ENCODE peak calls at places on chromosomes 4 and X, in five cellular contexts. G, C, V, E and R are unnamed samples.

GRCh38 chrX:69093960-69094935 is 71.0 kb downstream of the PJA1 start:
- DNase-seq in G (no peak), C (peak; percentile 48), V (peak; percentile 28), E (no peak), R (peak; percentile 59)

GRCh38 chrX:14712096-14712495 is 160.8 kb downstream of the FANCB start:
- DNase-seq in G (no peak), C (no peak), V (no peak), E (no peak), R (no peak)

GRCh38 chr4:138981930-138982390 is 33.6 kb upstream of the NOCT start:
- DNase-seq in G (no peak), C (no peak), V (peak; percentile 44), E (no peak), R (no peak)

GRCh38 chr4:8215641-8216442 is 16.8 kb downstream of the SH3TC1 start:
- DNase-seq in G (no peak), C (no peak), V (no peak), E (no peak), R (no peak)

GRCh38 chr4:2534904-2535385 is 1.5 kb upstream of the FAM193A start:
- DNase-seq in G (no peak), C (no peak), V (no peak), E (no peak), R (no peak)

GRCh38 chr4:87565746-87566145 is 36.6 kb upstream of the SPARCL1 start:
- DNase-seq in G (no peak), C (no peak), V (no peak), E (no peak), R (no peak)

GRCh38 chrX:119880552-119881437 is 9.2 kb downstream of the NDUFA1 start:
- DNase-seq in G (no peak), C (no peak), V (no peak), E (no peak), R (no peak)

GRCh38 chr4:73862357-73862756 is 6.8 kb upstream of the CXCL1 start:
- DNase-seq in G (no peak), C (no peak), V (no peak), E (no peak), R (no peak)

GRCh38 chr4:78222575-78223186 is 165.6 kb downstream of the FRAS1 start:
- DNase-seq in G (no peak), C (no peak), V (no peak), E (no peak), R (no peak)

GRCh38 chr4:133150643-133151300 is 1.7 kb downstream of the PCDH10 start:
- DNase-seq in G (no peak), C (no peak), V (no peak), E (peak; percentile 68), R (no peak)

GRCh38 chr4:53455766-53456165 is 78.3 kb downstream of the FIP1L1 start:
- DNase-seq in G (no peak), C (no peak), V (no peak), E (no peak), R (no peak)

GRCh38 chr4:3254302-3255131 is 5.6 kb downstream of the MSANTD1 start:
- DNase-seq in G (peak; percentile 47), C (no peak), V (no peak), E (no peak), R (peak; percentile 57)

GRCh38 chr4:132016703-132017102 is 1132.4 kb upstream of the PCDH10 start:
- DNase-seq in G (no peak), C (no peak), V (no peak), E (no peak), R (no peak)

GRCh38 chr4:153233761-153234371 is 29.6 kb downstream of the TRIM2 start:
- DNase-seq in G (no peak), C (peak; percentile 49), V (no peak), E (no peak), R (no peak)

GRCh38 chrX:97030463-97030862 is 146.8 kb downstream of the RPA4 start:
- DNase-seq in G (no peak), C (no peak), V (no peak), E (no peak), R (no peak)

GRCh38 chr4:16067515-16067914 is 16.3 kb downstream of the PROM1 start:
- DNase-seq in G (no peak), C (peak; percentile 70), V (no peak), E (no peak), R (no peak)

GRCh38 chr4:166972071-166972470 is 262.2 kb downstream of the SPOCK3 start:
- DNase-seq in G (no peak), C (no peak), V (no peak), E (no peak), R (no peak)

GRCh38 chr4:142040043-142040442 is 403.7 kb downstream of the IL15 start:
- DNase-seq in G (no peak), C (no peak), V (no peak), E (no peak), R (no peak)

DNA sequence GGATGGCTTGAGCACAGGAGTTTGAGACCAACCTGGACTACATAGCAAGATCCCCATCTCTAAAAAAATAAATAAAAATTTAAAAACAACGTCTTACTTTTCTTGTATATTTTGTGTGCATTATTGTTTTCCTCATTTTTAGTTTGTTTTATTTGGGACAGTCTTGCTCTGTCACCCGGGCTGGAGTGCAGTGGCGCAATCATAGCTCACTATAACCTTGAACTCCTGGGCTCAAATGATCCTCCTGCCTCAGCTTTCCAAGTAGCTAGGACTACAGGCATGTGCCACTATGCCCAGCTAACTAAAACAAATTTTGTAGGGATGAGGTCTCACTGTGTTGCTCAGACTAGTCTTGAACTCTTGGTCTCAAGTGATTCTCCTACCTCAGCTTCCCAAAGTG is 9.5 kb upstream of the SMIM14 start:
- DNase-seq in G (no peak), C (no peak), V (no peak), E (no peak), R (no peak)
- TF ChIP-seq CTCF in G (no peak), C (no peak), V (no peak), E (no peak), R (no peak)

GRCh38 chr4:145839151-145839550 is 99.5 kb downstream of the ZNF827 start:
- DNase-seq in G (no peak), C (no peak), V (no peak), E (no peak), R (no peak)
- H3K27ac ChIP-seq in G (no peak overlapping the region), C (no peak overlapping the region), V (no peak overlapping the region), E (no peak overlapping the region), R (no peak overlapping the region)

DNA sequence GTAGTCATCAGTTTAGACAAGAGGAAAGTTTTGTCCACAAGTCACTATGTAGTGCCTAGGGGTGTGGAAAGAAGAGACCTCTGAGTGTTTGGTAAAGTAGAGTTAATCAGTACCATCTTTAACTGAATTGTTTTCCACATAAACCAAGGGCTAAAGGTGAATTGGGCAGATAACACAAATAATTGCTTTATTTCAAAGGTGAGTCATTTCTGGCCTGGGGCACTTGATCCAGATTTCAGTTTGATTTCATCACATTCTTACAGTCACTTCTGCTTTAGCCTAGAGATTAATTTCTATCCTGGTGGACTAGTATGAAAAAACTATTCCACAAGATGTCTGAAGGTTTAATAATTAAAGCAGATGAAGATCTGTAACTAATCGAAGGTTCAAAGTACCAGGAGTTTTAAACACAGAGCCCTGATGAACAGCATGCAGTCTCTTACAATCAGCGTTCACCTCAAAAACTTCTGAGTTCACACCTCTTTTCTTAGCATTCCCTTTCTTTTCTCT is 74.5 kb upstream of the BOD1L1 start:
- DNase-seq in G (no peak), C (no peak), V (no peak), E (no peak), R (no peak)
- H3K4me1 ChIP-seq in G (no peaks in the 10 kb centered on the region), C (no peaks in the 10 kb centered on the region), V (no peaks in the 10 kb centered on the region), E (no peaks in the 10 kb centered on the region), R (no peaks in the 10 kb centered on the region)

GRCh38 chrX:121755541-121755940 is 708.1 kb downstream of the GLUD2 start:
- DNase-seq in G (no peak), C (no peak), V (no peak), E (no peak), R (no peak)

GRCh38 chrX:121754301-121754700 is 706.9 kb downstream of the GLUD2 start:
- DNase-seq in G (no peak), C (no peak), V (no peak), E (no peak), R (no peak)
- TF ChIP-seq CTCF in G (no peak), C (no peak), V (no peak), E (no peak), R (no peak)